ENCODE peak calls at places on chromosomes 11 and 22, in eight cellular contexts. One of them, this sample, is unnamed.

GRCh38 chr11:128235446-128235845 is 351.9 kb downstream of the ETS1 start:
- DNase-seq in endodermal cell: no peak
- DNase-seq in HFF-Myc: no peak
- DNase-seq in right lobe of liver: no peak
- DNase-seq in Peyer's patch: no peak
- DNase-seq in keratinocyte: no peak
- DNase-seq in A549: no peak
- DNase-seq in astrocyte of the cerebellum: no peak
- DNase-seq in this sample: no peak

GRCh38 chr11:45918331-45918941 is 759 bp upstream of the PEX16 start:
- DNase-seq in right lobe of liver: peak; percentile 93
- DNase-seq in HFF-Myc: peak; percentile 19
- DNase-seq in astrocyte of the cerebellum: no peak
- DNase-seq in keratinocyte: no peak
- DNase-seq in Peyer's patch: peak; percentile 86
- DNase-seq in endodermal cell: peak; percentile 91
- DNase-seq in A549: peak; percentile 66
- DNase-seq in this sample: peak; percentile 28

GRCh38 chr22:43077121-43077877 is 11.9 kb downstream of the TTLL1 start:
- DNase-seq in astrocyte of the cerebellum: no peak
- DNase-seq in HFF-Myc: no peak
- DNase-seq in endodermal cell: no peak
- DNase-seq in keratinocyte: no peak
- DNase-seq in A549: no peak
- DNase-seq in right lobe of liver: peak; percentile 58
- DNase-seq in Peyer's patch: no peak
- DNase-seq in this sample: no peak

GRCh38 chr11:36693139-36693845 is 95.3 kb upstream of the RAG2 start:
- DNase-seq in Peyer's patch: no peak
- DNase-seq in A549: no peak
- DNase-seq in astrocyte of the cerebellum: no peak
- DNase-seq in right lobe of liver: no peak
- DNase-seq in HFF-Myc: no peak
- DNase-seq in keratinocyte: no peak
- DNase-seq in endodermal cell: no peak
- DNase-seq in this sample: no peak

GRCh38 chr11:65592840-65593517 is 2.6 kb downstream of the KCNK7 start:
- DNase-seq in endodermal cell: peak; percentile 70
- DNase-seq in astrocyte of the cerebellum: no peak
- DNase-seq in HFF-Myc: no peak
- DNase-seq in keratinocyte: peak; percentile 79
- DNase-seq in A549: no peak
- DNase-seq in right lobe of liver: no peak
- DNase-seq in Peyer's patch: no peak
- DNase-seq in this sample: no peak

GRCh38 chr11:69599502-69599901 is 41.5 kb upstream of the CCND1 start:
- DNase-seq in endodermal cell: no peak
- DNase-seq in astrocyte of the cerebellum: no peak
- DNase-seq in HFF-Myc: no peak
- DNase-seq in Peyer's patch: no peak
- DNase-seq in right lobe of liver: no peak
- DNase-seq in A549: no peak
- DNase-seq in keratinocyte: no peak
- DNase-seq in this sample: peak; percentile 11

GRCh38 chr11:84714316-84714780 is 912.8 kb downstream of the DLG2 start:
- DNase-seq in keratinocyte: no peak
- DNase-seq in astrocyte of the cerebellum: peak; percentile 40
- DNase-seq in A549: peak; percentile 58
- DNase-seq in HFF-Myc: peak; percentile 1
- DNase-seq in Peyer's patch: no peak
- DNase-seq in endodermal cell: peak; percentile 93
- DNase-seq in right lobe of liver: peak; percentile 49
- DNase-seq in this sample: no peak

GRCh38 chr11:47433991-47434786 is 8.0 kb upstream of the PSMC3 start:
- DNase-seq in astrocyte of the cerebellum: peak; percentile 68
- DNase-seq in endodermal cell: no peak
- DNase-seq in HFF-Myc: no peak
- DNase-seq in keratinocyte: no peak
- DNase-seq in Peyer's patch: no peak
- DNase-seq in right lobe of liver: peak; percentile 84
- DNase-seq in A549: no peak
- DNase-seq in this sample: no peak

GRCh38 chr11:94897330-94897768 is 76.0 kb downstream of the CWC15 start:
- DNase-seq in Peyer's patch: no peak
- DNase-seq in HFF-Myc: peak; percentile 32
- DNase-seq in right lobe of liver: no peak
- DNase-seq in endodermal cell: peak; percentile 82
- DNase-seq in keratinocyte: no peak
- DNase-seq in A549: peak; percentile 42
- DNase-seq in astrocyte of the cerebellum: peak; percentile 36
- DNase-seq in this sample: no peak

GRCh38 chr11:45477588-45477987 is 187.8 kb downstream of the CHST1 start:
- DNase-seq in endodermal cell: peak; percentile 16
- DNase-seq in A549: no peak
- DNase-seq in HFF-Myc: no peak
- DNase-seq in keratinocyte: no peak
- DNase-seq in astrocyte of the cerebellum: no peak
- DNase-seq in Peyer's patch: no peak
- DNase-seq in right lobe of liver: no peak
- DNase-seq in this sample: no peak

GRCh38 chr11:5476184-5476819 is 12.2 kb upstream of the OR52D1 start:
- DNase-seq in astrocyte of the cerebellum: peak; percentile 23
- DNase-seq in HFF-Myc: peak; percentile 14
- DNase-seq in keratinocyte: peak; percentile 13
- DNase-seq in Peyer's patch: peak; percentile 17
- DNase-seq in right lobe of liver: no peak
- DNase-seq in A549: peak; percentile 65
- DNase-seq in endodermal cell: peak; percentile 79
- DNase-seq in this sample: peak; percentile 12

GRCh38 chr11:2655834-2656622 is 43.8 kb downstream of the KCNQ1OT1 start:
- DNase-seq in astrocyte of the cerebellum: peak; percentile 24
- DNase-seq in A549: peak; percentile 10
- DNase-seq in Peyer's patch: no peak
- DNase-seq in endodermal cell: no peak
- DNase-seq in right lobe of liver: no peak
- DNase-seq in HFF-Myc: peak; percentile 7
- DNase-seq in keratinocyte: no peak
- DNase-seq in this sample: peak; percentile 9

GRCh38 chr22:27381960-27382742 is 419.4 kb downstream of the MN1 start:
- DNase-seq in astrocyte of the cerebellum: no peak
- DNase-seq in HFF-Myc: no peak
- DNase-seq in Peyer's patch: no peak
- DNase-seq in right lobe of liver: no peak
- DNase-seq in keratinocyte: no peak
- DNase-seq in A549: no peak
- DNase-seq in endodermal cell: peak; percentile 69
- DNase-seq in this sample: no peak

GRCh38 chr11:6611092-6612007 is 666 bp downstream of the TAF10 start:
- DNase-seq in keratinocyte: no peak
- DNase-seq in Peyer's patch: peak; percentile 28
- DNase-seq in HFF-Myc: no peak
- DNase-seq in right lobe of liver: peak; percentile 74
- DNase-seq in astrocyte of the cerebellum: no peak
- DNase-seq in endodermal cell: peak; percentile 45
- DNase-seq in A549: no peak
- DNase-seq in this sample: no peak

DNA sequence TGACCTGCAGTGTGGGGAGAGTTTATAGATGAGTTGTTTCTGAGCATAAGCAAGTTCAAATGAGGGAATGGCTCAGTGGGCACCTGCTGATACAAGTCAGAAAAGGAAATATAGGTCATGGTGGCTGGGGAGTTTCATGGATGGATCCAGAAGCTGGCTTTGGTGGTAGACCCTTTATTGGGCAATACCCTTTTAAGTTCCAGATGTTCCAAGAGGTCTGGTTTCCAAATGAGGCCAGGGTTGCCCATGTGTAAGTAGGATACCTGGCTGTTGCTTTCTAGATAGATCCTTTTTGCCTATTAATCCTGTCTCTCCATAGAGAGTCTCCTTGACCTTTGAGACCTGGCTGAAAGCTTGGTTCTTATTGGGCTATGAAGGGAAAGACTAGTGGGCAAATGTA is 2.2 kb downstream of the STIM1 start:
- DNase-seq in A549: no peak
- DNase-seq in keratinocyte: no peak
- DNase-seq in Peyer's patch: no peak
- DNase-seq in right lobe of liver: no peak
- DNase-seq in astrocyte of the cerebellum: no peak
- DNase-seq in HFF-Myc: no peak
- DNase-seq in endodermal cell: no peak
- DNase-seq in this sample: no peak
- H3K4me3 ChIP-seq in A549: no peak overlapping the region
- H3K4me3 ChIP-seq in keratinocyte: peak overlapping the region; percentile 73
- H3K4me3 ChIP-seq in Peyer's patch: peak overlapping the region; percentile 83
- H3K4me3 ChIP-seq in right lobe of liver: peak overlapping the region; percentile 74
- H3K4me3 ChIP-seq in astrocyte of the cerebellum: no peak overlapping the region
- H3K4me3 ChIP-seq in HFF-Myc: no peak overlapping the region
- H3K4me3 ChIP-seq in endodermal cell: no peak overlapping the region
- H3K4me3 ChIP-seq in this sample: no peak overlapping the region

DNA sequence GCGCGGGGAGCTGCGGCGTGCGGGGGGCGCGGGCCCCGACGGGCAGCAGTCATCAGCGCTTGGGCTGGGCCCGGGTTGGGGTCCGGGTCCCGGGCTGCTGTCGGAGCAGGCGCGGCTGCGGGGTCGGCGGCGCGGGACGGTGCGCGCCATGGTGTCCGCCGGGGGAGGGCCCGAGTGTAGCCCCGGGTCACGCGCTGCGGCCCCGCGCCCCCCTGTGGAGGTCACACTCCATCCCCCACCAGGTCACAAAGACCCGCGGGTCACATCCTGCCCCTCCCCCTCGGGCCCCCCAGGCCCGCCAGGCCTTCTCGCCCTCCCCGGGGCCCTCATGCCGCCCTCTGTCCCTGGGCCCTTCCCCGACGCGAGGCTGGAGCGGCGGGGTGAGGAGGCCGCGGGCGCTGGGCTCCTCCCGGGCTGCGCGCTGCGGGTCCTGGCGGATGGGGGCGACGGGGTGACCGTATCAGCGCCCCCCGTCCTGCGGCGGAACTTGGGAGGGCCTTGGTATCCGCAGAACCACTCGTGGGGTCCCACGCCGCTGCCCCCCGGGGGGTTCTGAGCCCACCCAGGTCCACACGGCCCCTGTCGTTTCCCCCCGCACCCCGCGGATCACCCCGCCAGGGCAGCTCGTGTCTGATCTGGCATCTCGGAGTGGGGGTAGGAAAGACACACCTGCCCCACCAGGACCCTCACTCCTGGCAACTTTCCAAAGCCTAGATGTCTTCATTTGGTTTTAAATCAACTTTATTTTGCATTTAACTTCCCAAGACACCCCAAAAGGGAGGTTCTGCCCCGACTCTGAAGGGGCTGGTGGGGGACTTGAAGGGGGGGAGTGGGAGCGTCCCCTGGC is 463 bp upstream of the TTLL8 start:
- DNase-seq in Peyer's patch: no peak
- DNase-seq in keratinocyte: no peak
- DNase-seq in endodermal cell: peak; percentile 63
- DNase-seq in A549: no peak
- DNase-seq in HFF-Myc: no peak
- DNase-seq in right lobe of liver: peak; percentile 46
- DNase-seq in astrocyte of the cerebellum: no peak
- DNase-seq in this sample: no peak
- H3K4me3 ChIP-seq in Peyer's patch: peak overlapping the region; percentile 20
- H3K4me3 ChIP-seq in keratinocyte: no peak overlapping the region
- H3K4me3 ChIP-seq in endodermal cell: peak overlapping the region; percentile 58
- H3K4me3 ChIP-seq in A549: peak overlapping the region; percentile 44
- H3K4me3 ChIP-seq in HFF-Myc: no peak overlapping the region
- H3K4me3 ChIP-seq in right lobe of liver: no peak overlapping the region
- H3K4me3 ChIP-seq in astrocyte of the cerebellum: no peak overlapping the region
- H3K4me3 ChIP-seq in this sample: no peak overlapping the region

GRCh38 chr11:68273056-68273738 is 1.4 kb upstream of the C11orf24 start:
- DNase-seq in endodermal cell: no peak
- DNase-seq in keratinocyte: no peak
- DNase-seq in astrocyte of the cerebellum: no peak
- DNase-seq in HFF-Myc: no peak
- DNase-seq in right lobe of liver: no peak
- DNase-seq in Peyer's patch: no peak
- DNase-seq in A549: no peak
- DNase-seq in this sample: no peak
- H3K4me3 ChIP-seq in endodermal cell: peak overlapping the region; percentile 98
- H3K4me3 ChIP-seq in keratinocyte: peak overlapping the region; percentile 79
- H3K4me3 ChIP-seq in astrocyte of the cerebellum: peak overlapping the region; percentile 91
- H3K4me3 ChIP-seq in HFF-Myc: peak overlapping the region; percentile 88
- H3K4me3 ChIP-seq in right lobe of liver: peak overlapping the region; percentile 4
- H3K4me3 ChIP-seq in Peyer's patch: peak overlapping the region; percentile 18
- H3K4me3 ChIP-seq in A549: peak overlapping the region; percentile 87
- H3K4me3 ChIP-seq in this sample: no peak overlapping the region

GRCh38 chr11:16989554-16989953 is 24.7 kb downstream of the PLEKHA7 start:
- DNase-seq in keratinocyte: no peak
- DNase-seq in right lobe of liver: no peak
- DNase-seq in astrocyte of the cerebellum: no peak
- DNase-seq in endodermal cell: no peak
- DNase-seq in HFF-Myc: no peak
- DNase-seq in Peyer's patch: no peak
- DNase-seq in A549: no peak
- DNase-seq in this sample: no peak

GRCh38 chr11:16984229-16984628 is 30.0 kb downstream of the PLEKHA7 start:
- DNase-seq in HFF-Myc: no peak
- DNase-seq in astrocyte of the cerebellum: no peak
- DNase-seq in Peyer's patch: no peak
- DNase-seq in right lobe of liver: no peak
- DNase-seq in keratinocyte: no peak
- DNase-seq in endodermal cell: no peak
- DNase-seq in A549: no peak
- DNase-seq in this sample: no peak

GRCh38 chr11:16985297-16985696 is 28.9 kb downstream of the PLEKHA7 start:
- DNase-seq in keratinocyte: no peak
- DNase-seq in Peyer's patch: no peak
- DNase-seq in A549: no peak
- DNase-seq in right lobe of liver: peak; percentile 82
- DNase-seq in astrocyte of the cerebellum: no peak
- DNase-seq in endodermal cell: no peak
- DNase-seq in HFF-Myc: no peak
- DNase-seq in this sample: no peak

GRCh38 chr11:16987205-16987568 is 27.0 kb downstream of the PLEKHA7 start:
- DNase-seq in right lobe of liver: no peak
- DNase-seq in Peyer's patch: no peak
- DNase-seq in astrocyte of the cerebellum: no peak
- DNase-seq in HFF-Myc: no peak
- DNase-seq in A549: no peak
- DNase-seq in endodermal cell: peak; percentile 89
- DNase-seq in keratinocyte: no peak
- DNase-seq in this sample: no peak

DNA sequence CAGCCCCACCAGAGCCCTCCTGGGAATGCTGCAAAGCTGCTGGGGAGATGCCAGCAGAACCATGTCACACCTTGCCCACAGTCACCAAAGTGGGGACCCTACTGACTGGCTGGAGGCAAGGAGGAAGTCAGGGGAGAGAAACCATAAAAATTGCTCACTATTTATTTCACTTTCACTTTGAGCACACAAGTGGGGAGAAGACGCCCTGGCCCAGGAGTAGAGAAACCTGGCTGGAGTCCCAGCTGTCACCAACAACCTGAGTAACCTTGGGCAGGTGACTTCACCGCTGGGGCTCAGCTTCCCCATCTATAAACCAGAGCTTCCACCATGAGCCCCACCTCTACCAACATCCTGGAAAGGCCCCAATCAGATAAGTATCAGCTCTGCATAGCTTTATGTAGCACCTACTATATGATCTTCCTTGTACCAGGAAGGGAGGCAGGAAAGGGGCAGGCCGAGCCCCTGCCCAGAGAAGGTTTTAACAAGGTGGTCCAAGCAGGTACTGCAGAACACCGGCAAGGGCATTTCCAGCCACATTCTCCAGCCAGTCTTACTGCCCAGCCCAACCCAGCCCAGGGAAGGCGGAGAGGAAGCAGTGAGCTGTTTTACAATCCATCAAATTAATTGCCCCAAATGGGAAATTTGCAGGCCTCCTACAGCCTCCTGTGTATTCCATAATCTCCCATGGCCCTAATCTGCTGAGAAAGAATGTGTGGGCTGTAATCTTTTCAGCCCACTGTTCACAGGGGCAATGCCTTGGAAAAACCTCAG is 27.6 kb downstream of the PLEKHA7 start:
- DNase-seq in HFF-Myc: no peak
- DNase-seq in keratinocyte: no peak
- DNase-seq in A549: no peak
- DNase-seq in astrocyte of the cerebellum: no peak
- DNase-seq in Peyer's patch: peak; percentile 50
- DNase-seq in right lobe of liver: peak; percentile 74
- DNase-seq in endodermal cell: peak; percentile 63
- DNase-seq in this sample: no peak
- H3K4me3 ChIP-seq in HFF-Myc: no peak overlapping the region
- H3K4me3 ChIP-seq in keratinocyte: no peak overlapping the region
- H3K4me3 ChIP-seq in A549: no peak overlapping the region
- H3K4me3 ChIP-seq in astrocyte of the cerebellum: no peak overlapping the region
- H3K4me3 ChIP-seq in Peyer's patch: no peak overlapping the region
- H3K4me3 ChIP-seq in right lobe of liver: no peak overlapping the region
- H3K4me3 ChIP-seq in endodermal cell: no peak overlapping the region
- H3K4me3 ChIP-seq in this sample: no peak overlapping the region

This sample was measured in skeletal muscle cell.